ENCODE peak calls at places on chromosomes 11 and 22, in five cellular contexts. One of them, this sample, is unnamed.
A peak's percentile ranks its signal among the peaks of the same experiment; 100 is the strongest.

GRCh38 chr11:123063396-123064267 is 1.7 kb upstream of the HSPA8 start:
- DNase-seq in astrocyte of the spinal cord: peak; percentile 78
- DNase-seq in brain microvascular endothelial cell: peak; percentile 53
- DNase-seq in breast epithelium: peak; percentile 51
- DNase-seq in foreskin keratinocyte: peak; percentile 63
- DNase-seq in this sample: peak; percentile 76

GRCh38 chr22:44532466-44533025 is 34.5 kb upstream of the RTL6 start:
- DNase-seq in astrocyte of the spinal cord: no peak
- DNase-seq in brain microvascular endothelial cell: no peak
- DNase-seq in breast epithelium: no peak
- DNase-seq in foreskin keratinocyte: no peak
- DNase-seq in this sample: no peak

GRCh38 chr11:110174645-110175310 is 81.6 kb downstream of the ZC3H12C start:
- DNase-seq in astrocyte of the spinal cord: peak; percentile 61
- DNase-seq in brain microvascular endothelial cell: no peak
- DNase-seq in breast epithelium: no peak
- DNase-seq in foreskin keratinocyte: peak; percentile 41
- DNase-seq in this sample: peak; percentile 57

GRCh38 chr11:117792992-117793391 is 4.0 kb downstream of the DSCAML1 start:
- DNase-seq in astrocyte of the spinal cord: no peak
- DNase-seq in brain microvascular endothelial cell: no peak
- DNase-seq in breast epithelium: no peak
- DNase-seq in foreskin keratinocyte: no peak
- DNase-seq in this sample: no peak

GRCh38 chr11:86627776-86628455 is 44.5 kb downstream of the ME3 start:
- DNase-seq in astrocyte of the spinal cord: no peak
- DNase-seq in brain microvascular endothelial cell: no peak
- DNase-seq in breast epithelium: no peak
- DNase-seq in foreskin keratinocyte: no peak
- DNase-seq in this sample: peak; percentile 75

GRCh38 chr22:35882226-35883027 is 146.2 kb downstream of the RBFOX2 start:
- DNase-seq in astrocyte of the spinal cord: no peak
- DNase-seq in brain microvascular endothelial cell: no peak
- DNase-seq in breast epithelium: no peak
- DNase-seq in foreskin keratinocyte: no peak
- DNase-seq in this sample: peak; percentile 36

GRCh38 chr22:35961480-35961902 is 67.1 kb downstream of the RBFOX2 start:
- DNase-seq in astrocyte of the spinal cord: peak; percentile 82
- DNase-seq in brain microvascular endothelial cell: peak; percentile 59
- DNase-seq in breast epithelium: no peak
- DNase-seq in foreskin keratinocyte: no peak
- DNase-seq in this sample: peak; percentile 88

GRCh38 chr11:16511109-16511806 is 154.9 kb upstream of the SOX6 start:
- DNase-seq in astrocyte of the spinal cord: peak; percentile 77
- DNase-seq in brain microvascular endothelial cell: peak; percentile 56
- DNase-seq in breast epithelium: no peak
- DNase-seq in foreskin keratinocyte: peak; percentile 77
- DNase-seq in this sample: no peak

GRCh38 chr22:30694638-30695350 is at the start of gene OSBP2:
- DNase-seq in astrocyte of the spinal cord: no peak
- DNase-seq in brain microvascular endothelial cell: no peak
- DNase-seq in breast epithelium: no peak
- DNase-seq in foreskin keratinocyte: no peak
- DNase-seq in this sample: no peak

GRCh38 chr22:20026204-20026908 is 5.4 kb downstream of the TANGO2 start:
- DNase-seq in astrocyte of the spinal cord: no peak
- DNase-seq in brain microvascular endothelial cell: no peak
- DNase-seq in breast epithelium: no peak
- DNase-seq in foreskin keratinocyte: no peak
- DNase-seq in this sample: no peak

GRCh38 chr22:45389546-45389945 is 23.9 kb downstream of the SMC1B start:
- DNase-seq in astrocyte of the spinal cord: no peak
- DNase-seq in brain microvascular endothelial cell: no peak
- DNase-seq in breast epithelium: no peak
- DNase-seq in foreskin keratinocyte: no peak
- DNase-seq in this sample: no peak

GRCh38 chr11:130585545-130585944 is 137.1 kb downstream of the ADAMTS15 start:
- DNase-seq in astrocyte of the spinal cord: peak; percentile 37
- DNase-seq in brain microvascular endothelial cell: peak; percentile 18
- DNase-seq in breast epithelium: no peak
- DNase-seq in foreskin keratinocyte: peak; percentile 41
- DNase-seq in this sample: peak; percentile 91

GRCh38 chr11:63489879-63490278 is 1.1 kb downstream of the PLAAT5 start:
- DNase-seq in astrocyte of the spinal cord: peak; percentile 67
- DNase-seq in brain microvascular endothelial cell: peak; percentile 42
- DNase-seq in breast epithelium: no peak
- DNase-seq in foreskin keratinocyte: no peak
- DNase-seq in this sample: peak; percentile 41

GRCh38 chr11:95849087-95849825 is 59.0 kb downstream of the CEP57 start:
- DNase-seq in astrocyte of the spinal cord: peak; percentile 87
- DNase-seq in brain microvascular endothelial cell: peak; percentile 79
- DNase-seq in breast epithelium: peak; percentile 43
- DNase-seq in foreskin keratinocyte: peak; percentile 49
- DNase-seq in this sample: peak; percentile 84

GRCh38 chr22:38607680-38608079 is 37.7 kb upstream of the DMC1 start:
- DNase-seq in astrocyte of the spinal cord: no peak
- DNase-seq in brain microvascular endothelial cell: no peak
- DNase-seq in breast epithelium: no peak
- DNase-seq in foreskin keratinocyte: no peak
- DNase-seq in this sample: no peak

GRCh38 chr11:69102732-69103615 is 52.8 kb upstream of the SMIM38 start:
- DNase-seq in astrocyte of the spinal cord: no peak
- DNase-seq in brain microvascular endothelial cell: no peak
- DNase-seq in breast epithelium: no peak
- DNase-seq in foreskin keratinocyte: no peak
- DNase-seq in this sample: no peak

GRCh38 chr11:121494355-121495099 is 41.8 kb upstream of the SORL1-AS1 start:
- DNase-seq in astrocyte of the spinal cord: no peak
- DNase-seq in brain microvascular endothelial cell: no peak
- DNase-seq in breast epithelium: no peak
- DNase-seq in foreskin keratinocyte: no peak
- DNase-seq in this sample: no peak

GRCh38 chr22:23060612-23061400 is 9.5 kb upstream of the GNAZ start:
- DNase-seq in astrocyte of the spinal cord: no peak
- DNase-seq in brain microvascular endothelial cell: no peak
- DNase-seq in breast epithelium: peak; percentile 9
- DNase-seq in foreskin keratinocyte: no peak
- DNase-seq in this sample: no peak

GRCh38 chr22:37273846-37274225 is 8.5 kb upstream of the CYTH4 start:
- DNase-seq in astrocyte of the spinal cord: no peak
- DNase-seq in brain microvascular endothelial cell: no peak
- DNase-seq in breast epithelium: no peak
- DNase-seq in foreskin keratinocyte: no peak
- DNase-seq in this sample: no peak

GRCh38 chr22:37275622-37276021 is 6.7 kb upstream of the CYTH4 start:
- DNase-seq in astrocyte of the spinal cord: no peak
- DNase-seq in brain microvascular endothelial cell: no peak
- DNase-seq in breast epithelium: no peak
- DNase-seq in foreskin keratinocyte: no peak
- DNase-seq in this sample: no peak

GRCh38 chr22:37275134-37275533 is 7.2 kb upstream of the CYTH4 start:
- DNase-seq in astrocyte of the spinal cord: no peak
- DNase-seq in brain microvascular endothelial cell: no peak
- DNase-seq in breast epithelium: no peak
- DNase-seq in foreskin keratinocyte: no peak
- DNase-seq in this sample: no peak

GRCh38 chr22:37273126-37273845 is 9.0 kb upstream of the CYTH4 start:
- DNase-seq in astrocyte of the spinal cord: peak; percentile 68
- DNase-seq in brain microvascular endothelial cell: peak; percentile 74
- DNase-seq in breast epithelium: no peak
- DNase-seq in foreskin keratinocyte: no peak
- DNase-seq in this sample: peak; percentile 70

GRCh38 chr22:37274380-37274862 is 7.9 kb upstream of the CYTH4 start:
- DNase-seq in astrocyte of the spinal cord: no peak
- DNase-seq in brain microvascular endothelial cell: no peak
- DNase-seq in breast epithelium: no peak
- DNase-seq in foreskin keratinocyte: no peak
- DNase-seq in this sample: no peak
- TF ChIP-seq CTCF in astrocyte of the spinal cord: no peak
- TF ChIP-seq CTCF in brain microvascular endothelial cell: no peak
- TF ChIP-seq CTCF in breast epithelium: no peak
- TF ChIP-seq CTCF in foreskin keratinocyte: no peak
- TF ChIP-seq CTCF in this sample: no peak

GRCh38 chr22:40718250-40719204 is 39.2 kb downstream of the MCHR1 start:
- DNase-seq in astrocyte of the spinal cord: no peak
- DNase-seq in brain microvascular endothelial cell: no peak
- DNase-seq in breast epithelium: no peak
- DNase-seq in foreskin keratinocyte: no peak
- DNase-seq in this sample: no peak

GRCh38 chr22:40712311-40712710 is 33.0 kb downstream of the MCHR1 start:
- DNase-seq in astrocyte of the spinal cord: no peak
- DNase-seq in brain microvascular endothelial cell: no peak
- DNase-seq in breast epithelium: no peak
- DNase-seq in foreskin keratinocyte: no peak
- DNase-seq in this sample: no peak

GRCh38 chr22:40709752-40710413 is 30.6 kb downstream of the MCHR1 start:
- DNase-seq in astrocyte of the spinal cord: no peak
- DNase-seq in brain microvascular endothelial cell: no peak
- DNase-seq in breast epithelium: no peak
- DNase-seq in foreskin keratinocyte: no peak
- DNase-seq in this sample: peak; percentile 84

GRCh38 chr22:40716116-40716515 is 36.8 kb downstream of the MCHR1 start:
- DNase-seq in astrocyte of the spinal cord: no peak
- DNase-seq in brain microvascular endothelial cell: no peak
- DNase-seq in breast epithelium: no peak
- DNase-seq in foreskin keratinocyte: no peak
- DNase-seq in this sample: no peak

DNA sequence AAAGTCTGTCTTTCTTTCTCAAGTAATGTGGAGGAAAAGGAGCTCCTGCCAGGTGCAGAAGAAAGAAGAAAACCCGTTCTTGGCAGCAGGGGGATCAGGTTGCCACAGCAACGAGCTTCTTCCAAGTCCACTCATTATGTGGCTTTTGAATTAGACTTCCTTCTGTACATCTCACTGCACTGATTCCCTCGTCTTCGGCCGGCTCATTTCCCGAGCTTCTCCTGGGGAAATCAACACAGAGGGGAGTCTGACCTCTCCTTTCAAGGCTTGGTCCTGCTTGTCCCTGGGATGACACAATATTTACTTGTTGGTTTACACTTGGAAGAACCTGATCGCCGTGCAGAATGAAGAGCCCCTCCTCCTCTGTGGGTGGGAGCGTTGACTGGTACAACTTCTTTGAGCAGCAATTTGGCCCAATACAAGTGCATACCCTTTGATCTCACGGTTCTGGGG is 35.3 kb downstream of the MCHR1 start:
- DNase-seq in astrocyte of the spinal cord: peak; percentile 89
- DNase-seq in brain microvascular endothelial cell: peak; percentile 34
- DNase-seq in breast epithelium: peak; percentile 41
- DNase-seq in foreskin keratinocyte: no peak
- DNase-seq in this sample: peak; percentile 27
- TF ChIP-seq CTCF in astrocyte of the spinal cord: no peak
- TF ChIP-seq CTCF in brain microvascular endothelial cell: peak; percentile 22
- TF ChIP-seq CTCF in breast epithelium: no peak
- TF ChIP-seq CTCF in foreskin keratinocyte: no peak
- TF ChIP-seq CTCF in this sample: no peak

GRCh38 chr11:83523676-83524075 is 237.5 kb upstream of the CCDC90B start:
- DNase-seq in astrocyte of the spinal cord: no peak
- DNase-seq in brain microvascular endothelial cell: no peak
- DNase-seq in breast epithelium: no peak
- DNase-seq in foreskin keratinocyte: no peak
- DNase-seq in this sample: no peak

GRCh38 chr11:83520849-83521248 is 234.7 kb upstream of the CCDC90B start:
- DNase-seq in astrocyte of the spinal cord: no peak
- DNase-seq in brain microvascular endothelial cell: no peak
- DNase-seq in breast epithelium: no peak
- DNase-seq in foreskin keratinocyte: no peak
- DNase-seq in this sample: no peak

GRCh38 chr11:83521647-83522596 is 235.8 kb upstream of the CCDC90B start:
- DNase-seq in astrocyte of the spinal cord: no peak
- DNase-seq in brain microvascular endothelial cell: peak; percentile 12
- DNase-seq in breast epithelium: no peak
- DNase-seq in foreskin keratinocyte: no peak
- DNase-seq in this sample: peak; percentile 24
- TF ChIP-seq CTCF in astrocyte of the spinal cord: peak; percentile 8
- TF ChIP-seq CTCF in brain microvascular endothelial cell: peak; percentile 59
- TF ChIP-seq CTCF in breast epithelium: no peak
- TF ChIP-seq CTCF in foreskin keratinocyte: peak; percentile 63
- TF ChIP-seq CTCF in this sample: peak; percentile 28

DNA sequence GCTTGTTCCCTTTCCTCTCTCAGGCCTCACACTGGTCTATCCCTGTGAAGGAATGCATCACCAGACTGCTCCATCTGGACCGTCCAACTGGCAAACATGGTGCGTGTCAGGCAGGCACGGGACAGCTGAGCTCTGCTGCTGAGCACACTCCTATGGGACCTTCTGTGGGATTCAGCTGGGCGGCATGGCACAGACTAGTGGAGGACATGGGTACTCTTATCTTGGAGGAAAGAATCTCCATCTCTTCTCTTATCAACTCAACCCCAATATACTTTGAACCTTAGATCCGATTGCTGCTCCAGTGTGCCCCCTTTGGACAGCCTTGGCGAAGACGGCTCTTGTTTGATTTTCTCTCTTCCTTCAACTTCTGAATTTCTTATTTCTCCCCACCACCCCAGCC is 593.6 kb downstream of the ETS1 start:
- DNase-seq in astrocyte of the spinal cord: no peak
- DNase-seq in brain microvascular endothelial cell: no peak
- DNase-seq in breast epithelium: no peak
- DNase-seq in foreskin keratinocyte: no peak
- DNase-seq in this sample: no peak
- TF ChIP-seq CTCF in astrocyte of the spinal cord: peak; percentile 4
- TF ChIP-seq CTCF in brain microvascular endothelial cell: peak; percentile 35
- TF ChIP-seq CTCF in breast epithelium: no peak
- TF ChIP-seq CTCF in foreskin keratinocyte: no peak
- TF ChIP-seq CTCF in this sample: no peak

GRCh38 chr22:24191381-24191841 is 10.1 kb downstream of the SUSD2 start:
- DNase-seq in astrocyte of the spinal cord: no peak
- DNase-seq in brain microvascular endothelial cell: no peak
- DNase-seq in breast epithelium: no peak
- DNase-seq in foreskin keratinocyte: no peak
- DNase-seq in this sample: no peak

GRCh38 chr22:24190159-24190540 is 8.9 kb downstream of the SUSD2 start:
- DNase-seq in astrocyte of the spinal cord: no peak
- DNase-seq in brain microvascular endothelial cell: no peak
- DNase-seq in breast epithelium: no peak
- DNase-seq in foreskin keratinocyte: no peak
- DNase-seq in this sample: no peak

GRCh38 chr22:24189249-24190158 is 8.2 kb downstream of the SUSD2 start:
- DNase-seq in astrocyte of the spinal cord: peak; percentile 50
- DNase-seq in brain microvascular endothelial cell: peak; percentile 37
- DNase-seq in breast epithelium: peak; percentile 84
- DNase-seq in foreskin keratinocyte: peak; percentile 39
- DNase-seq in this sample: peak; percentile 72

GRCh38 chr22:24191893-24192292 is 10.6 kb downstream of the SUSD2 start:
- DNase-seq in astrocyte of the spinal cord: no peak
- DNase-seq in brain microvascular endothelial cell: no peak
- DNase-seq in breast epithelium: no peak
- DNase-seq in foreskin keratinocyte: no peak
- DNase-seq in this sample: no peak

GRCh38 chr22:24190566-24191208 is 9.4 kb downstream of the SUSD2 start:
- DNase-seq in astrocyte of the spinal cord: no peak
- DNase-seq in brain microvascular endothelial cell: no peak
- DNase-seq in breast epithelium: no peak
- DNase-seq in foreskin keratinocyte: no peak
- DNase-seq in this sample: no peak
- TF ChIP-seq CTCF in astrocyte of the spinal cord: peak; percentile 22
- TF ChIP-seq CTCF in brain microvascular endothelial cell: no peak
- TF ChIP-seq CTCF in breast epithelium: no peak
- TF ChIP-seq CTCF in foreskin keratinocyte: no peak
- TF ChIP-seq CTCF in this sample: peak; percentile 12

GRCh38 chr11:113906038-113906437 is 1.4 kb downstream of the HTR3B start:
- DNase-seq in astrocyte of the spinal cord: peak; percentile 9
- DNase-seq in brain microvascular endothelial cell: no peak
- DNase-seq in breast epithelium: no peak
- DNase-seq in foreskin keratinocyte: no peak
- DNase-seq in this sample: peak; percentile 22
- TF ChIP-seq CTCF in astrocyte of the spinal cord: peak; percentile 15
- TF ChIP-seq CTCF in brain microvascular endothelial cell: peak; percentile 45
- TF ChIP-seq CTCF in breast epithelium: no peak
- TF ChIP-seq CTCF in foreskin keratinocyte: peak; percentile 39
- TF ChIP-seq CTCF in this sample: no peak

This sample was measured in fibroblast of the aortic adventitia.